ENCODE peak calls at places on chromosomes 6 and 20, in eight cellular contexts. J is IMR-90, L is heart left ventricle, Q is sigmoid colon, A is uterus, B is breast epithelium, D is suprapubic skin, T is NB4. K is an unnamed sample.

GRCh38 chr20:42391807-42392206 is 773.6 kb upstream of the CHD6 start:
- DNase-seq in J (no peak), L (no peak), Q (no peak), A (no peak), B (no peak), D (no peak), T (no peak), K (no peak)

GRCh38 chr6:106608080-106608668 is 21.1 kb downstream of the RTN4IP1 start:
- DNase-seq in J (peak), L (no peak), Q (no peak), A (no peak), B (no peak), D (no peak), T (peak), K (peak)

GRCh38 chr20:63686492-63687321 is 9.7 kb upstream of the TNFRSF6B start:
- DNase-seq in J (peak), L (peak), Q (peak), A (peak), B (no peak), D (peak), T (no peak), K (no peak)

GRCh38 chr20:2365091-2365490 is 15.6 kb upstream of the TGM6 start:
- DNase-seq in J (no peak), L (no peak), Q (no peak), A (no peak), B (no peak), D (no peak), T (no peak), K (no peak)

GRCh38 chr6:96520851-96521115 is 823 bp upstream of the UFL1 start:
- DNase-seq in J (no peak), L (no peak), Q (no peak), A (no peak), B (no peak), D (no peak), T (peak), K (no peak)

GRCh38 chr6:90537027-90537426 is 49.8 kb downstream of the MAP3K7 start:
- DNase-seq in J (peak), L (no peak), Q (no peak), A (no peak), B (no peak), D (no peak), T (peak), K (no peak)

GRCh38 chr20:50052550-50052949 is 60.4 kb downstream of the UBE2V1 start:
- DNase-seq in J (no peak), L (no peak), Q (no peak), A (no peak), B (no peak), D (no peak), T (no peak), K (no peak)

GRCh38 chr20:64155258-64156135 is 8.8 kb upstream of the MYT1 start:
- DNase-seq in J (no peak), L (no peak), Q (peak), A (no peak), B (no peak), D (no peak), T (no peak), K (no peak)

GRCh38 chr6:3063733-3064700 is 4.3 kb upstream of the RIPK1 start:
- DNase-seq in J (peak), L (peak), Q (peak), A (peak), B (peak), D (peak), T (peak), K (peak)

GRCh38 chr6:98880486-98880885 is 46.1 kb downstream of the POU3F2 start:
- DNase-seq in J (no peak), L (no peak), Q (no peak), A (no peak), B (no peak), D (no peak), T (no peak), K (no peak)

GRCh38 chr6:68559716-68560115 is 75.4 kb upstream of the ADGRB3 start:
- DNase-seq in J (no peak), L (no peak), Q (no peak), A (no peak), B (no peak), D (no peak), T (no peak), K (no peak)

GRCh38 chr20:15923030-15923776 is 650.0 kb downstream of the KIF16B start:
- DNase-seq in J (no peak), L (no peak), Q (no peak), A (no peak), B (no peak), D (no peak), T (no peak), K (no peak)

DNA sequence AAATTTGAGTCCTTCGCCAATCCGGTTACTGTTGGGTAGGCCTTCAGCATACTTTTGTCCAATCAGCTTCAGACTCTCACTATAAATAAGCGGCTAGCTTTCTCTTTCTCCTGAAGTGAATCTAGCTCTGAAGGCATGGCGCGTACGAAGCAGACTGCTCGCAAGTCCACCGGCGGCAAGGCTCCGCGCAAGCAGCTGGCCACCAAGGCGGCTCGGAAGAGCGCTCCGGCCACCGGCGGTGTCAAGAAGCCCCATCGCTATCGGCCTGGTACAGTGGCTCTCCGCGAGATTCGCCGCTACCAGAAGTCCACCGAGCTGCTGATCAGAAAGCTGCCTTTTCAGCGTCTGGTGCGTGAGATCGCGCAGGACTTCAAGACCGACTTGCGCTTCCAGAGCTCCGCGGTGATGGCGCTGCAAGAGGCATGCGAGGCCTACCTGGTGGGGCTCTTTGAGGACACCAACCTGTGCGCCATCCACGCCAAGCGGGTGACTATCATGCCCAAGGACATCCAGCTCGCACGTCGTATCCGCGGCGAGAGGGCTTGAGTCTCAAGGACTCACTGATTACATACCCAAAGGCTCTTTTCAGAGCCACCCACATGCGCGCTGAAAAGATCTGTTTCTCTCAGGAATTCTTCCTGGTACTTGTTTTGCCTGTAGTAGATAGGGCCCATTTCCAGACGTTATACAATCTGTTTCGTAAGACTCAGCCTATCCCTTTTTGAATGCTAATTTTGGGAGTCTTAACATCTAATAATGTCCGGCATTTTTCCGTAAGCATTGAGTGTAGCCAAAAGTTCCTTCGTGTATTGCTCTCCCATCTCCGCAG is 102.0 kb downstream of the OR2B2 start:
- DNase-seq in J (peak), L (peak), Q (peak), A (peak), B (peak), D (peak), T (peak), K (peak)
- TF ChIP-seq POLR2A in J (peak), L (peak), Q (peak), A (peak), B (peak), D (peak), T (peak), K (peak)

GRCh38 chr20:38159949-38160756 is 4.9 kb downstream of the TGM2 start:
- DNase-seq in J (no peak), L (no peak), Q (no peak), A (no peak), B (no peak), D (no peak), T (no peak), K (no peak)
- TF ChIP-seq POLR2A in J (no peak), L (no peak), Q (no peak), A (no peak), B (no peak), D (no peak), T (no peak), K (no peak)

GRCh38 chr6:79544939-79545450 is 7.8 kb upstream of the LCA5 start:
- DNase-seq in J (peak), L (peak), Q (peak), A (peak), B (peak), D (peak), T (peak), K (peak)
- TF ChIP-seq POLR2A in J (peak), L (no peak), Q (no peak), A (peak), B (no peak), D (no peak), T (no peak), K (peak)

DNA sequence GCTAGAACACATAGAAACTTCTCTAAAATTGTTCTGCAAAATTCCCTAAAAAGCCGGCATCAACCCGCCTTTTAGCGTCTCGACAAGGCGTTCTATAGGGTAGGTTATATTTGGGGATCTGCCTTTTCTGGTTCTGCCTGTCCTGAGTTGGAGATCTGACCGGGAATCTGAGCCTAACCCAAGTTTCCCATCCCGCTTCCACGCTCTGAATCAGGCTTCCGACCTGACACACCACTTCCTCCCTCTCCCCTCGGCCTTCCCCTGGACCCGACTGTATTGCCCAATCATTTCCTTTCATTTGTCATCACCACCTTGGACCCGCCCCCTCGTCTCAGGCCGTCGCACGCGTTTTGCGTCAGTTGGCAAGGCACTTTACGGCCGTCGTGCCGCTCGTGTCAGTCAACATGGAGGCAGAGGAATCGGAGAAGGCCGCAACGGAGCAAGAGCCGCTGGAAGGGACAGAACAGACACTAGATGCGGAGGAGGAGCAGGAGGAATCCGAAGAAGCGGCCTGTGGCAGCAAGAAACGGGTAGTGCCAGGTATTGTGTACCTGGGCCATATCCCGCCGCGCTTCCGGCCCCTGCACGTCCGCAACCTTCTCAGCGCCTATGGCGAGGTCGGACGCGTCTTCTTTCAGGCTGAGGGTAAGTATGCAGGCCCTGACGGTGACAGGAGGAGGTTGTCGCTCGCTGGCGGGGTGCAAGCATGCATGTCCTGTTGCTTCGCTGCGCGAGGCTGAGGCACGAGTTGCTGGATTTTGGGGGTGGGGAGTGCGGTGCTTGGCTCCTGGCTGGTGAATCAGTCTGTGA is at the start of gene ABT1:
- DNase-seq in J (peak), L (peak), Q (peak), A (peak), B (peak), D (peak), T (peak), K (peak)
- TF ChIP-seq POLR2A in J (peak), L (no peak), Q (peak), A (peak), B (peak), D (peak), T (peak), K (peak)

DNA sequence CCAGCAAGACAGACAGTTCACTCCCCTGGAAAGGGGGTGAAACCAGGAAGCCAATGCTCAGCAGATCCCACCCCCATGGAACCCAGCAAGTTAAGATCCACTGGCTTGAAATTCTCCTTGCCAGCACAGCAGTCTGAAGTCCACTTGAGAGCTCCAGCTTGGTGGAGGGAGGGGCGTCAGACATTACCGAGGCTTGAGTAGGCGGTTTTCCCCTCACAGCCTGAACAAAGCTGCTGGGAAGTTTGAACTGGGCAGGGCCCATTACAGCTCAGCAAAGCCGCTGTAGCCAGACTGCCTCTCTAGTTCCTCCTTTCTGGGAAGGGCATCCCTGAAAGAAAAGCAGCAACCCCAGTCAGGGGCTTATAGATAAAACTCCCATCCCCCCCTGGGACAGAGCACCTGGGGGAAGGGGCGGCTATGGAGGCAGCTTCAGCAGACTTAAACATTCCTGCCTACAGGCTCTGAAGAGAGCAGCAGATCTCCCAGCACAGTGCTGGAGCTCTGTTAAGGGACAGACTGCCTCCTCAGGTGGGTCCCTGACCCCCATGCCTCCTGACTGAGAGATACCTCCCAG is 325.3 kb downstream of the GJA1 start:
- DNase-seq in J (no peak), L (no peak), Q (no peak), A (no peak), B (no peak), D (no peak), T (no peak), K (no peak)
- TF ChIP-seq POLR2A in J (no peak), L (no peak), Q (no peak), A (no peak), B (no peak), D (no peak), T (no peak), K (no peak)

GRCh38 chr6:122122686-122123085 is 276.8 kb upstream of the HSF2 start:
- DNase-seq in J (no peak), L (no peak), Q (no peak), A (no peak), B (no peak), D (no peak), T (no peak), K (no peak)
- TF ChIP-seq POLR2A in J (no peak), L (no peak), Q (no peak), A (no peak), B (no peak), D (no peak), T (no peak), K (no peak)